ENCODE peak calls at places on chromosome 2, in four cellular contexts. B is GM12878, Y is GM12891, K is K562. N is an unnamed sample.

GRCh38 chr2:225400060-225400511 is 576 bp downstream of the NYAP2 start:
- DNase-seq in Y (no peak), K (peak; percentile 24), B (no peak), N (peak; percentile 8)

GRCh38 chr2:98514879-98515570 is 70.4 kb downstream of the INPP4A start:
- DNase-seq in B (no peak), K (peak; percentile 29), Y (no peak), N (no peak)

GRCh38 chr2:72974436-72974754 is 57.1 kb downstream of the EMX1 start:
- DNase-seq in Y (no peak), B (no peak), K (no peak), N (no peak)

GRCh38 chr2:100759901-100760300 is 60.0 kb upstream of the NPAS2 start:
- DNase-seq in K (no peak), B (no peak), Y (no peak), N (no peak)

GRCh38 chr2:130854301-130854700 is 17.6 kb downstream of the ARHGEF4 start:
- DNase-seq in B (no peak), Y (no peak), K (no peak), N (no peak)

GRCh38 chr2:30738141-30738911 is 68.9 kb downstream of the CAPN13 start:
- DNase-seq in K (no peak), Y (no peak), B (no peak), N (no peak)

GRCh38 chr2:177332041-177332991 is 60.3 kb upstream of the AGPS start:
- DNase-seq in K (peak; percentile 84), B (peak; percentile 45), Y (peak; percentile 7), N (peak; percentile 60)

GRCh38 chr2:64859208-64860161 is 129.7 kb upstream of the SLC1A4 start:
- DNase-seq in B (no peak), K (peak; percentile 76), Y (peak; percentile 50), N (peak; percentile 90)

GRCh38 chr2:40721595-40721994 is 269.7 kb upstream of the SLC8A1 start:
- DNase-seq in B (no peak), K (no peak), Y (no peak), N (no peak)

GRCh38 chr2:96622544-96622943 is 15.6 kb downstream of the KANSL3 start:
- DNase-seq in Y (no peak), B (no peak), K (no peak), N (no peak)

GRCh38 chr2:96626553-96626942 is 11.6 kb downstream of the KANSL3 start:
- DNase-seq in K (no peak), Y (no peak), B (no peak), N (no peak)

GRCh38 chr2:96623116-96623515 is 15.0 kb downstream of the KANSL3 start:
- DNase-seq in Y (no peak), K (no peak), B (no peak), N (peak; percentile 69)

DNA sequence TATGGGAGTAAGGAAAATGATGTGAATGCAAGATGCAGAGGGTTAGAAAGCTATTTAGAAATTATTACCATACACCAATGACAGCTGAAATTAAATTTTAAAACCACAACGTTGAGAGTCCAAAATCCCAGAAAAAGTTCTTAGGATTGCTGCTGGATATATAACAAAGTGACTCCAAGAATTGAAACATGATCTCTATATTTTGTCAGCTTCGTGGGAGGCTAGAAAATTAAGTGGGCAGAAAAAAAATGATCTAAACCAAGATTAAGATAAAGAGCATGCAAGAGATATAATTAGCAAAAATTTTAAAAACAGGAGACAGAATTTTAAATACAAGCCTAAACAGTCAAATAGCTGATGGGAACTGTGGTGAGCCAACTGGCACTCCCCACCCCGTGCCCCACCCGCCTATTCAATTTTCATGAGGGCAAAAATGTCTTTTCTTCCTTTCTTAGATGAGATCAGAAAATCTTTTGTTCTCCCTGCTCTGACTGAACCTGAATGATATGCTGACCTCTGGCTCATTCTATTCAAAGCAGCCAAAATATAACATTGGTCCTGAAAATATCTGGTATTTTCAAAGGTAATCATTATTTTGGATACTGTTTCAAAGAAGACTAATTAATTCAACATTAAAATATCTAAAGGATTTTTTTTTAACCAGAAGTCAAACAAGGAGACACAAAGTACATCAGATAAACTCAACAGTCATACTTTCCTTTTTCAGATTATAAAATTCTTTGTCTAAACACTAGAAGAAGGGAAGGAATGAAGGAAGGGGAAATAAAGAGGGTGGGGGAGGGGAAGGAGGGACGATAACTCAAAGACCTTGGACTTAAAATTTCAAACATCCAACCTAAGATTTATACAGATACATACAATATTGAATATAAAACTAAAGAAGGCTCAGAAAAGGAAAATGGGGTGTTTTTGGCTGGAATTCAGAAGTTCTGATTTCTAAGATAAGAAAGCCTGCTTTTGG is 12.2 kb downstream of the KANSL3 start:
- DNase-seq in B (no peak), Y (no peak), K (no peak), N (no peak)
- TF ChIP-seq SPI1 in B (no peak), Y (no peak), K (no peak), N (no peak)

GRCh38 chr2:74497777-74498499 is 1.5 kb downstream of the LBX2 start:
- DNase-seq in B (no peak), K (no peak), Y (no peak), N (no peak)
- TF ChIP-seq SPI1 in B (no peak), K (no peak), Y (no peak), N (no peak)

GRCh38 chr2:197028230-197028629 is 101.7 kb upstream of the PGAP1 start:
- DNase-seq in K (no peak), Y (no peak), B (no peak), N (no peak)
- TF ChIP-seq SPI1 in K (no peak), Y (no peak), B (no peak), N (no peak)

DNA sequence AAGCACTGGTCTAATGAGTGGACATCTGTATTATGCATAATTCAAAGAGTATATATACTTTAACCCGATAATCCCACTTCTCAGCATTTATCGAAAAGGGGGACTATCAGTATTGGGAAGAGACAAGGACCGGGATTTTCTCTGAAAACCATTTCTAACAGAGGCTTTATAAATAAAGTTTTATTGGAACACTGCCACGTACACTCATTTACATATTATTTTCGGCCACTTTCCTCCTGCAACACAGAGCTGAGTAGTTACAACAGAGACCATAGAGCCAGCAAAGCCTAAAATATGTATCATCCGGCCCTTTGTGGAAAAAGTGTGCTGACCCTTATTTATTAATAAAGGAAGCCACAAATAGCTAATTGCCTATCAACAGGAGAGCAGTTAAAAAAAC is 3.2 kb downstream of the HJURP start:
- DNase-seq in B (no peak), Y (no peak), K (no peak), N (no peak)
- TF ChIP-seq SPI1 in B (no peak), Y (no peak), K (no peak), N (no peak)

N was measured in HL-60.